ENCODE peak calls at places on chromosomes 2 and 18, in five cellular contexts. R is HCT116, Q is HepG2, W is K562, C is H1. B is an unnamed sample.

GRCh38 chr18:47881752-47882455 is 48.6 kb downstream of the SMAD2 start:
- DNase-seq in Q (peak), C (no peak), R (peak), W (no peak), B (no peak)

GRCh38 chr2:233816771-233817170 is 37.6 kb downstream of the HJURP start:
- DNase-seq in R (no peak), Q (no peak), W (no peak), C (no peak), B (no peak)

GRCh38 chr2:46144133-46144800 is 152.9 kb upstream of the EPAS1 start:
- DNase-seq in Q (no peak), C (no peak), R (no peak), W (no peak), B (no peak)

GRCh38 chr2:241020201-241020600 is 21.8 kb downstream of the SNED1 start:
- DNase-seq in Q (no peak), W (no peak), R (no peak), C (no peak), B (no peak)

GRCh38 chr2:202038471-202039277 is 5.0 kb downstream of the FZD7 start:
- DNase-seq in Q (no peak), C (no peak), R (peak), W (peak), B (no peak)

GRCh38 chr2:163715199-163715598 is 20.6 kb downstream of the FIGN start:
- DNase-seq in R (no peak), W (no peak), Q (no peak), C (no peak), B (no peak)

GRCh38 chr2:190636362-190636761 is 12.5 kb upstream of the NAB1 start:
- DNase-seq in W (peak), R (no peak), Q (no peak), C (no peak), B (no peak)

GRCh38 chr2:187075106-187076070 is 226.4 kb upstream of the ZSWIM2 start:
- DNase-seq in R (no peak), W (no peak), Q (no peak), C (no peak), B (no peak)

GRCh38 chr2:157874278-157874825 is 1.8 kb downstream of the ACVR1 start:
- DNase-seq in C (no peak), R (no peak), W (no peak), Q (no peak), B (no peak)

GRCh38 chr2:152715854-152716428 is 1.3 kb downstream of the PRPF40A start:
- DNase-seq in C (peak), Q (peak), R (peak), W (no peak), B (no peak)

GRCh38 chr2:134146620-134147019 is 107.3 kb upstream of the MGAT5 start:
- DNase-seq in Q (no peak), C (no peak), R (no peak), W (no peak), B (no peak)

GRCh38 chr2:223001831-223002230 is 50.2 kb upstream of the KCNE4 start:
- DNase-seq in Q (no peak), W (no peak), C (no peak), R (no peak), B (no peak)

GRCh38 chr18:58401191-58401590 is 227.7 kb downstream of the ALPK2 start:
- DNase-seq in C (no peak), W (no peak), Q (no peak), R (no peak), B (no peak)

GRCh38 chr18:54223568-54224241 is 764 bp downstream of the MBD2 start:
- DNase-seq in R (peak), C (no peak), Q (no peak), W (peak), B (no peak)

GRCh38 chr2:221844966-221845365 is 272.9 kb upstream of the EPHA4 start:
- DNase-seq in C (no peak), R (no peak), Q (no peak), W (no peak), B (no peak)

GRCh38 chr18:40867452-40867851 is 1087.6 kb upstream of the PIK3C3 start:
- DNase-seq in W (no peak), R (no peak), C (no peak), Q (no peak), B (no peak)

GRCh38 chr2:135257383-135258090 is 205.4 kb downstream of the RAB3GAP1 start:
- DNase-seq in W (no peak), R (no peak), C (no peak), Q (no peak), B (no peak)

GRCh38 chr2:181977661-181978350 is 7.8 kb upstream of the PPP1R1C start:
- DNase-seq in C (no peak), R (no peak), Q (no peak), W (no peak), B (no peak)

GRCh38 chr2:239227661-239228371 is 173.0 kb downstream of the HDAC4 start:
- DNase-seq in Q (no peak), W (no peak), C (no peak), R (no peak), B (no peak)

GRCh38 chr2:98623657-98624056 is 15.3 kb downstream of the UNC50 start:
- DNase-seq in C (no peak), Q (no peak), W (no peak), R (no peak), B (no peak)

GRCh38 chr2:175926272-175926671 is 75.8 kb downstream of the LNPK start:
- DNase-seq in C (no peak), R (no peak), W (no peak), Q (no peak), B (no peak)

GRCh38 chr2:178425255-178425827 is 25.6 kb downstream of the PRKRA start:
- DNase-seq in W (no peak), C (no peak), Q (no peak), R (no peak), B (no peak)

GRCh38 chr2:137525644-137526190 is 438.6 kb upstream of the HNMT start:
- DNase-seq in R (no peak), Q (no peak), W (no peak), C (no peak), B (no peak)

GRCh38 chr2:112018846-112019245 is 36.2 kb upstream of the TMEM87B start:
- DNase-seq in R (no peak), Q (no peak), C (no peak), W (no peak), B (no peak)

GRCh38 chr2:37676274-37676673 is 4.8 kb upstream of the CDC42EP3 start:
- DNase-seq in C (no peak), Q (no peak), W (no peak), R (peak), B (no peak)
- TF ChIP-seq JUND in C (peak), Q (no peak), W (no peak), R (peak), B (no peak)

GRCh38 chr2:24050041-24050655 is 607 bp downstream of the FKBP1B start:
- DNase-seq in R (no peak), C (no peak), W (no peak), Q (peak), B (no peak)

GRCh38 chr2:24051833-24052232 is 2.3 kb downstream of the FKBP1B start:
- DNase-seq in R (no peak), Q (no peak), W (no peak), C (no peak), B (no peak)

GRCh38 chr2:24047703-24048033 is 477 bp upstream of the WDCP start:
- DNase-seq in Q (no peak), R (no peak), C (no peak), W (no peak), B (no peak)

GRCh38 chr2:24048662-24049484 is 668 bp upstream of the FKBP1B start:
- DNase-seq in R (peak), Q (no peak), W (no peak), C (no peak), B (no peak)

GRCh38 chr2:24049485-24050021 is at the start of gene FKBP1B:
- DNase-seq in W (peak), C (peak), R (peak), Q (peak), B (no peak)
- TF ChIP-seq POLR2A in W (peak), C (peak), R (no peak), Q (peak), B (peak)

GRCh38 chr2:65711863-65712262 is 279.5 kb upstream of the SPRED2 start:
- DNase-seq in R (no peak), Q (no peak), W (no peak), C (no peak), B (no peak)

GRCh38 chr2:65710779-65711295 is 278.4 kb upstream of the SPRED2 start:
- DNase-seq in R (peak), C (peak), W (no peak), Q (peak), B (no peak)

GRCh38 chr2:65708129-65708528 is 275.7 kb upstream of the SPRED2 start:
- DNase-seq in R (no peak), W (no peak), C (no peak), Q (no peak), B (no peak)

GRCh38 chr2:65706376-65706775 is 274.0 kb upstream of the SPRED2 start:
- DNase-seq in R (no peak), W (no peak), Q (no peak), C (no peak), B (no peak)

DNA sequence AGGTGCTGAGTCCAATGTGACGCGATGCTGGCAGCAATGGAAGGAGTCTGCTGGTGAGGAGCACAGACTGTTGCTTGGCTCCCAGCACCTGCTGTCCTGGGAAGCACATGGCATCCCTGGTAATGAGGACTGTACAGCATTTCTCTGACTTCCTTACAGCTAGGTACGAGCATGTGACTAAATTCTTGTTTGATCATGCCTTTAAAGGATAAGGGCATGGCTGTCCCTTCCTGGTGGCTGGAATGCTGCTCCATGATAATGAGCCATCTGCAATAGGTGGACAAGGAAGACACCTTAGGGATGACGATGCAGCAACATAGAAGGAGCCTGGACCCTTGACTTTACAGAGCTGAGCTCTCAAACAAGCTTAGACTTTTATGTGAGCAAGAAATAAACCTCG is 278.0 kb upstream of the SPRED2 start:
- DNase-seq in C (no peak), W (no peak), R (no peak), Q (no peak), B (no peak)
- TF ChIP-seq JUND in C (no peak), W (no peak), R (no peak), Q (no peak), B (no peak)

GRCh38 chr2:130342533-130343275 is at the start of gene IMP4:
- DNase-seq in R (peak), W (peak), Q (peak), C (peak), B (peak)
- TF ChIP-seq POLR2A in R (peak), W (peak), Q (peak), C (peak), B (peak)

GRCh38 chr18:32373505-32373904 is 97.2 kb downstream of the GAREM1 start:
- DNase-seq in C (no peak), Q (no peak), W (no peak), R (no peak), B (no peak)
- TF ChIP-seq JUND in C (no peak), Q (no peak), W (no peak), R (no peak), B (no peak)

B was measured in GM12878.